ENCODE peak calls at places on chromosomes 7 and 10, in six cellular contexts. Z, E, S, H, C and U are unnamed samples.

GRCh38 chr7:36010656-36011587 is 142.1 kb upstream of the EEPD1 start:
- DNase-seq in Z (no peak), S (no peak), H (no peak), C (no peak), E (no peak), U (no peak)

GRCh38 chr10:74334221-74334620 is 183.2 kb downstream of the ADK start:
- DNase-seq in C (no peak), E (peak; percentile 16), H (no peak), Z (no peak), S (no peak), U (no peak)

GRCh38 chr10:113604572-113604971 is 51.7 kb downstream of the HABP2 start:
- DNase-seq in E (no peak), H (peak; percentile 65), Z (no peak), S (no peak), C (no peak), U (no peak)

GRCh38 chr10:70903262-70903921 is 15.0 kb upstream of the PCBD1 start:
- DNase-seq in H (peak; percentile 77), Z (peak; percentile 87), E (peak; percentile 53), S (no peak), C (no peak), U (peak; percentile 46)

GRCh38 chr10:17038627-17039026 is 91.0 kb downstream of the CUBN start:
- DNase-seq in C (no peak), S (no peak), E (peak; percentile 96), H (peak; percentile 72), Z (no peak), U (no peak)

GRCh38 chr10:10389182-10389581 is 628.5 kb upstream of the CELF2 start:
- DNase-seq in S (no peak), E (no peak), H (no peak), C (no peak), Z (no peak), U (no peak)

GRCh38 chr10:124917939-124918830 is 23.7 kb upstream of the ZRANB1 start:
- DNase-seq in Z (peak; percentile 65), S (no peak), E (peak; percentile 83), C (no peak), H (no peak), U (no peak)

GRCh38 chr7:157466473-157467261 is 129.9 kb downstream of the DNAJB6 start:
- DNase-seq in Z (no peak), S (no peak), C (no peak), E (no peak), H (no peak), U (no peak)

GRCh38 chr10:6074489-6075301 is 12.5 kb upstream of the IL2RA start:
- DNase-seq in Z (peak; percentile 55), E (peak; percentile 28), C (no peak), H (no peak), S (no peak), U (no peak)

GRCh38 chr7:2978403-2978802 is 65.3 kb downstream of the CARD11 start:
- DNase-seq in C (no peak), Z (peak; percentile 18), S (no peak), E (no peak), H (no peak), U (no peak)

GRCh38 chr7:158043461-158044155 is 544.0 kb downstream of the PTPRN2 start:
- DNase-seq in H (no peak), Z (no peak), E (no peak), S (no peak), C (no peak), U (no peak)

DNA sequence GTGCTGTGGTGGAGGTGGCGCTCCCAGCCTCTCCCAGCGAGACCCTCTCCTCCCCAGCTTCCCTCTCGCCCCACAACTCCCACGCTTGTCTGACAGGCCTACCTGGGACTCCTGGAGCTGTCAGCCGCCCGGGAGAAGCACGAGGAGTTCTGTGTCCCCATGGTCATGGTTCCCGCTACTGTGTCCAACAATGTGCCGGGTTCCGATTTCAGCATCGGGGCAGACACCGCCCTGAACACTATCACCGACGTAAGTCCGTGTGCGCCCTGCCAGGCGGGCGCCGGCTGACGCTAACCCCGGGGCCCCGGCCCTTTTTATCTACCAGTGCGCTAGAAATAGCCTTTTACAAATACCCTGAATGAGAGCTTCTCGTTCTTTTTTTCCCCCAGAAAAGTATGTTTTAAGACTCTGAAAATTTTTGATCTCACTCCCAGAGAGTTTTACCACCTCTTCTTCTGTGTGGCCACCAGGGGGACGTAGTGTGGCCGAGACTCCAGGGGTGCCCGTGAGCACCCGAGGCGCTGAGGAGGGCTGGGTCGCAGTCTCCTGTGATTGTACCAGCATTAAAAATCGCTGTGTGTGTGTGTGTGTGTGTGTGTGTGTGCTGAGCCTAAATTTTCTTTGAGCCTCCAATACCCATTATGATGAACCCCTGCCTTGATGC is 52.6 kb downstream of the PFKP start:
- DNase-seq in E (peak; percentile 40), H (no peak), Z (peak; percentile 7), C (no peak), S (no peak), U (no peak)
- TF ChIP-seq CTCF in E (peak; percentile 50), H (peak; percentile 30), Z (peak; percentile 58), C (no peak), S (peak; percentile 55), U (no peak)

GRCh38 chr7:38425509-38425908 is 152.1 kb upstream of the TARP start:
- DNase-seq in Z (no peak), C (no peak), E (no peak), H (no peak), S (no peak), U (no peak)

GRCh38 chr7:38429057-38429456 is 155.6 kb upstream of the TARP start:
- DNase-seq in E (no peak), C (no peak), Z (no peak), S (no peak), H (no peak), U (no peak)

GRCh38 chr7:38427279-38427955 is 154.0 kb upstream of the TARP start:
- DNase-seq in H (no peak), S (no peak), E (no peak), C (no peak), Z (no peak), U (no peak)

GRCh38 chr7:38428040-38428439 is 154.6 kb upstream of the TARP start:
- DNase-seq in E (peak; percentile 81), Z (no peak), C (no peak), S (no peak), H (no peak), U (no peak)

GRCh38 chr7:38424750-38425463 is 151.5 kb upstream of the TARP start:
- DNase-seq in C (no peak), H (no peak), Z (peak; percentile 9), S (no peak), E (no peak), U (no peak)
- TF ChIP-seq CTCF in C (peak; percentile 7), H (no peak), Z (peak; percentile 37), S (no peak), E (peak; percentile 14), U (no peak)

GRCh38 chr10:69636626-69637550 is 6.8 kb downstream of the FAM241B start:
- DNase-seq in E (no peak), Z (peak; percentile 74), H (no peak), C (no peak), S (no peak), U (no peak)
- TF ChIP-seq CTCF in E (peak; percentile 10), Z (peak; percentile 90), H (no peak), C (peak; percentile 87), S (no peak), U (no peak)

DNA sequence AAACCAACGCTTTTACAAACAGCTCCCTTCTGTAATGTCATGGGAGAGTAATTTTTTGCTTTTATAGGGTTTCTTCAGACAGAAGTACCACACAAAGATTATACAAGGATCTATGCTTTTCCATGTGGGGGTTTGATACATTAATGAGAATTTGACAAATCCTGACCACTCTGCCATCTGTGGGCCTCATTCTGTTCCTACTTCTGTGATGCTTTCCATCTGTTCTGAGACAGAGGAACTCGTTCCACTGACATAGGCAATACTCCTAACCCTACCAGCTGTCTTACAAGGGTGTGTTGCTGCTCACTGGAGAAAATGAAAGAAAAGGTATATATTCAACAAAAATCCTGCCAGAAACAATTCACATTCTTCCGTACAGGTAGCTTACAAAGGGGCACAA is 59.4 kb upstream of the NAMPT start:
- DNase-seq in S (no peak), Z (no peak), E (no peak), C (no peak), H (no peak), U (no peak)
- TF ChIP-seq CTCF in S (no peak), Z (no peak), E (no peak), C (no peak), H (no peak), U (no peak)

GRCh38 chr10:131514454-131514853 is 202.9 kb upstream of the TCERG1L start:
- DNase-seq in C (no peak), H (no peak), Z (peak; percentile 27), E (no peak), S (no peak), U (no peak)
- TF ChIP-seq CTCF in C (no peak), H (no peak), Z (no peak), E (no peak), S (no peak), U (no peak)